ENCODE peak calls at places on chromosome 17, in five cellular contexts. One of them, this sample, is unnamed.

GRCh38 chr17:59845595-59846390 is 47.0 kb downstream of the TUBD1 start:
- DNase-seq in tibial artery: peak
- DNase-seq in stimulated activated naive B cell treated with anti-CD40 and anti-IgM and Interleukin-4, amounts not matched to agents 10 μg/mL and 1 μg/mL and 100 μg/mL, for 72 hours: no peak
- DNase-seq in fibroblast of the aortic adventitia: peak
- DNase-seq in skeletal muscle cell: peak
- DNase-seq in this sample: no peak

GRCh38 chr17:8420041-8420934 is 15.4 kb upstream of the NDEL1 start:
- DNase-seq in tibial artery: no peak
- DNase-seq in stimulated activated naive B cell treated with anti-CD40 and anti-IgM and Interleukin-4, amounts not matched to agents 10 μg/mL and 1 μg/mL and 100 μg/mL, for 72 hours: no peak
- DNase-seq in skeletal muscle cell: no peak
- DNase-seq in fibroblast of the aortic adventitia: peak
- DNase-seq in this sample: no peak

GRCh38 chr17:42248351-42249179 is 27.6 kb downstream of the STAT5B start:
- DNase-seq in stimulated activated naive B cell treated with anti-CD40 and anti-IgM and Interleukin-4, amounts not matched to agents 10 μg/mL and 1 μg/mL and 100 μg/mL, for 72 hours: peak
- DNase-seq in skeletal muscle cell: peak
- DNase-seq in tibial artery: peak
- DNase-seq in fibroblast of the aortic adventitia: peak
- DNase-seq in this sample: peak

GRCh38 chr17:8060274-8060673 is 21.4 kb downstream of the ALOX15B start:
- DNase-seq in skeletal muscle cell: no peak
- DNase-seq in stimulated activated naive B cell treated with anti-CD40 and anti-IgM and Interleukin-4, amounts not matched to agents 10 μg/mL and 1 μg/mL and 100 μg/mL, for 72 hours: peak
- DNase-seq in tibial artery: no peak
- DNase-seq in fibroblast of the aortic adventitia: peak
- DNase-seq in this sample: peak

GRCh38 chr17:76025294-76025693 is 1.8 kb downstream of the EVPL start:
- DNase-seq in fibroblast of the aortic adventitia: no peak
- DNase-seq in skeletal muscle cell: no peak
- DNase-seq in tibial artery: no peak
- DNase-seq in stimulated activated naive B cell treated with anti-CD40 and anti-IgM and Interleukin-4, amounts not matched to agents 10 μg/mL and 1 μg/mL and 100 μg/mL, for 72 hours: no peak
- DNase-seq in this sample: no peak

GRCh38 chr17:66451188-66452149 is 149.1 kb downstream of the PRKCA start:
- DNase-seq in stimulated activated naive B cell treated with anti-CD40 and anti-IgM and Interleukin-4, amounts not matched to agents 10 μg/mL and 1 μg/mL and 100 μg/mL, for 72 hours: no peak
- DNase-seq in fibroblast of the aortic adventitia: no peak
- DNase-seq in tibial artery: no peak
- DNase-seq in skeletal muscle cell: no peak
- DNase-seq in this sample: no peak

GRCh38 chr17:3695723-3696411 is at the start of gene P2RX5:
- DNase-seq in fibroblast of the aortic adventitia: no peak
- DNase-seq in stimulated activated naive B cell treated with anti-CD40 and anti-IgM and Interleukin-4, amounts not matched to agents 10 μg/mL and 1 μg/mL and 100 μg/mL, for 72 hours: peak
- DNase-seq in tibial artery: peak
- DNase-seq in skeletal muscle cell: no peak
- DNase-seq in this sample: no peak

GRCh38 chr17:66944365-66945203 is 19.9 kb upstream of the CACNG4 start:
- DNase-seq in tibial artery: no peak
- DNase-seq in stimulated activated naive B cell treated with anti-CD40 and anti-IgM and Interleukin-4, amounts not matched to agents 10 μg/mL and 1 μg/mL and 100 μg/mL, for 72 hours: no peak
- DNase-seq in fibroblast of the aortic adventitia: peak
- DNase-seq in skeletal muscle cell: no peak
- DNase-seq in this sample: no peak

GRCh38 chr17:50871369-50871768 is 5.2 kb upstream of the TOB1 start:
- DNase-seq in tibial artery: no peak
- DNase-seq in skeletal muscle cell: no peak
- DNase-seq in stimulated activated naive B cell treated with anti-CD40 and anti-IgM and Interleukin-4, amounts not matched to agents 10 μg/mL and 1 μg/mL and 100 μg/mL, for 72 hours: no peak
- DNase-seq in fibroblast of the aortic adventitia: no peak
- DNase-seq in this sample: no peak

GRCh38 chr17:57608369-57609124 is 136.6 kb downstream of the CCDC182 start:
- DNase-seq in tibial artery: peak
- DNase-seq in stimulated activated naive B cell treated with anti-CD40 and anti-IgM and Interleukin-4, amounts not matched to agents 10 μg/mL and 1 μg/mL and 100 μg/mL, for 72 hours: no peak
- DNase-seq in skeletal muscle cell: no peak
- DNase-seq in fibroblast of the aortic adventitia: no peak
- DNase-seq in this sample: no peak

GRCh38 chr17:82639628-82640027 is 8.6 kb downstream of the WDR45B start:
- DNase-seq in fibroblast of the aortic adventitia: no peak
- DNase-seq in skeletal muscle cell: no peak
- DNase-seq in tibial artery: no peak
- DNase-seq in stimulated activated naive B cell treated with anti-CD40 and anti-IgM and Interleukin-4, amounts not matched to agents 10 μg/mL and 1 μg/mL and 100 μg/mL, for 72 hours: no peak
- DNase-seq in this sample: no peak

GRCh38 chr17:50151937-50152547 is 1.6 kb upstream of the PPP1R9B start:
- DNase-seq in skeletal muscle cell: no peak
- DNase-seq in stimulated activated naive B cell treated with anti-CD40 and anti-IgM and Interleukin-4, amounts not matched to agents 10 μg/mL and 1 μg/mL and 100 μg/mL, for 72 hours: peak
- DNase-seq in fibroblast of the aortic adventitia: peak
- DNase-seq in tibial artery: peak
- DNase-seq in this sample: peak

GRCh38 chr17:41697122-41697962 is 8.7 kb downstream of the EIF1 start:
- DNase-seq in skeletal muscle cell: no peak
- DNase-seq in fibroblast of the aortic adventitia: peak
- DNase-seq in stimulated activated naive B cell treated with anti-CD40 and anti-IgM and Interleukin-4, amounts not matched to agents 10 μg/mL and 1 μg/mL and 100 μg/mL, for 72 hours: no peak
- DNase-seq in tibial artery: peak
- DNase-seq in this sample: peak

GRCh38 chr17:45366049-45366448 is 49.2 kb upstream of the MAP3K14 start:
- DNase-seq in tibial artery: no peak
- DNase-seq in stimulated activated naive B cell treated with anti-CD40 and anti-IgM and Interleukin-4, amounts not matched to agents 10 μg/mL and 1 μg/mL and 100 μg/mL, for 72 hours: no peak
- DNase-seq in skeletal muscle cell: no peak
- DNase-seq in fibroblast of the aortic adventitia: no peak
- DNase-seq in this sample: no peak

GRCh38 chr17:77445030-77445907 is 304.5 kb downstream of the SEC14L1 start:
- DNase-seq in stimulated activated naive B cell treated with anti-CD40 and anti-IgM and Interleukin-4, amounts not matched to agents 10 μg/mL and 1 μg/mL and 100 μg/mL, for 72 hours: peak
- DNase-seq in skeletal muscle cell: no peak
- DNase-seq in fibroblast of the aortic adventitia: peak
- DNase-seq in tibial artery: peak
- DNase-seq in this sample: no peak

GRCh38 chr17:82848022-82848592 is 8.3 kb upstream of the ZNF750 start:
- DNase-seq in stimulated activated naive B cell treated with anti-CD40 and anti-IgM and Interleukin-4, amounts not matched to agents 10 μg/mL and 1 μg/mL and 100 μg/mL, for 72 hours: no peak
- DNase-seq in tibial artery: peak
- DNase-seq in fibroblast of the aortic adventitia: peak
- DNase-seq in skeletal muscle cell: peak
- DNase-seq in this sample: no peak

This sample was measured in ureter.